ENCODE peak calls at places on chromosomes 13 and 19, in four cellular contexts. N, B, F and A are unnamed samples.

GRCh38 chr19:412356-413355 is 3.7 kb upstream of the C2CD4C start:
- DNase-seq in N (no peak), B (no peak), F (no peak), A (no peak)

GRCh38 chr19:19655051-19655594 is 8.4 kb downstream of the ATP13A1 start:
- DNase-seq in N (no peak), B (no peak), F (no peak), A (no peak)

GRCh38 chr19:39032164-39032918 is at the start of gene FBXO27:
- DNase-seq in N (no peak), B (no peak), F (no peak), A (peak)

GRCh38 chr19:33621811-33622504 is at the start of gene CHST8:
- DNase-seq in N (peak), B (no peak), F (no peak), A (peak)

GRCh38 chr19:913080-913748 is at the start of gene R3HDM4:
- DNase-seq in N (peak), B (no peak), F (peak), A (peak)

GRCh38 chr13:21047591-21048282 is 13.6 kb downstream of the LATS2 start:
- DNase-seq in N (no peak), B (no peak), F (no peak), A (no peak)

GRCh38 chr13:37648604-37649003 is 50.0 kb upstream of the POSTN start:
- DNase-seq in N (peak), B (no peak), F (no peak), A (no peak)

GRCh38 chr13:43407023-43407581 is 379.7 kb downstream of the ENOX1 start:
- DNase-seq in N (no peak), B (no peak), F (no peak), A (no peak)

GRCh38 chr19:18499055-18499775 is 22.7 kb downstream of the ELL start:
- DNase-seq in N (no peak), B (no peak), F (no peak), A (no peak)

GRCh38 chr13:34207334-34207733 is 389.4 kb downstream of the RFC3 start:
- DNase-seq in N (peak), B (no peak), F (no peak), A (peak)

GRCh38 chr19:34503546-34504272 is 22.2 kb downstream of the WTIP start:
- DNase-seq in N (no peak), B (no peak), F (no peak), A (peak)

GRCh38 chr19:11693505-11694499 is 44.9 kb downstream of the ZNF823 start:
- DNase-seq in N (peak), B (peak), F (no peak), A (no peak)

GRCh38 chr13:95296326-95296939 is 4.8 kb downstream of the ABCC4 start:
- DNase-seq in N (no peak), B (peak), F (no peak), A (peak)

GRCh38 chr13:95485045-95485517 is 67.4 kb upstream of the CLDN10 start:
- DNase-seq in N (peak), B (peak), F (no peak), A (no peak)

GRCh38 chr19:13164370-13165090 is 14.3 kb downstream of the IER2 start:
- DNase-seq in N (no peak), B (peak), F (no peak), A (peak)

GRCh38 chr13:53124568-53125094 is 96.0 kb downstream of the OLFM4 start:
- DNase-seq in N (no peak), B (no peak), F (no peak), A (no peak)

GRCh38 chr13:42893346-42893745 is 98.7 kb downstream of the EPSTI1 start:
- DNase-seq in N (peak), B (no peak), F (no peak), A (no peak)

GRCh38 chr13:94825507-94825906 is 113.2 kb upstream of the SOX21 start:
- DNase-seq in N (peak), B (no peak), F (no peak), A (peak)

GRCh38 chr13:61670384-61671161 is 254.9 kb upstream of the PCDH20 start:
- DNase-seq in N (no peak), B (no peak), F (no peak), A (no peak)

GRCh38 chr13:68692049-68692448 is 1415.6 kb upstream of the ATXN8OS start:
- DNase-seq in N (no peak), B (no peak), F (no peak), A (no peak)

GRCh38 chr19:10887616-10888367 is 16.4 kb downstream of the CARM1 start:
- DNase-seq in N (no peak), B (no peak), F (no peak), A (no peak)

GRCh38 chr19:38319421-38320258 is at the start of gene KCNK6:
- DNase-seq in N (peak), B (peak), F (no peak), A (peak)

GRCh38 chr13:47175172-47175806 is 278.4 kb upstream of the HTR2A start:
- DNase-seq in N (peak), B (peak), F (no peak), A (no peak)